ENCODE peak calls at places on chromosome 15, in ten cellular contexts. W, L, A, O, X, U, Y, Z, B and H are unnamed samples.

GRCh38 chr15:98647026-98647773 is 1.1 kb upstream of the IGF1R start:
- DNase-seq in O (no peak), Z (peak), X (peak), Y (peak), U (peak), B (peak), W (peak), A (peak), L (peak), H (peak)

GRCh38 chr15:70933411-70933810 is 40.8 kb downstream of the LRRC49 start:
- DNase-seq in X (no peak), W (no peak), Y (no peak), Z (no peak), L (no peak), U (no peak), A (no peak), B (no peak), O (no peak), H (no peak)

GRCh38 chr15:31080618-31081017 is 20.9 kb downstream of the TRPM1 start:
- DNase-seq in B (peak), W (peak), U (no peak), X (peak), Y (peak), Z (peak), O (peak), A (peak), L (peak), H (no peak)

GRCh38 chr15:27873825-27874224 is 225.3 kb downstream of the OCA2 start:
- DNase-seq in Z (no peak), W (no peak), B (no peak), O (no peak), A (no peak), L (no peak), Y (no peak), X (no peak), U (no peak), H (no peak)

GRCh38 chr15:67915374-67916050 is 75.7 kb upstream of the RNU6-1 start:
- DNase-seq in B (peak), U (no peak), W (no peak), Y (no peak), X (peak), O (no peak), L (no peak), A (no peak), Z (no peak), H (no peak)

GRCh38 chr15:90946941-90947576 is 7.6 kb upstream of the RCCD1 start:
- DNase-seq in Z (no peak), O (no peak), Y (no peak), X (no peak), A (no peak), U (no peak), W (no peak), L (no peak), B (no peak), H (no peak)

GRCh38 chr15:45638641-45639040 is 3.8 kb downstream of the SQOR start:
- DNase-seq in U (peak), Y (no peak), L (no peak), W (no peak), O (no peak), Z (no peak), A (no peak), B (no peak), X (no peak), H (no peak)

GRCh38 chr15:98444067-98444600 is 204.2 kb upstream of the IGF1R start:
- DNase-seq in O (no peak), Z (no peak), X (no peak), Y (no peak), A (no peak), B (no peak), L (no peak), U (no peak), W (no peak), H (no peak)

GRCh38 chr15:36798366-36798765 is 218.9 kb downstream of the CDIN1 start:
- DNase-seq in B (no peak), Z (peak), A (no peak), X (no peak), U (no peak), Y (no peak), O (peak), W (no peak), L (no peak), H (no peak)

GRCh38 chr15:57873564-57874209 is 167.2 kb downstream of the POLR2M start:
- DNase-seq in B (peak), A (no peak), Y (no peak), W (no peak), U (peak), O (peak), L (no peak), X (no peak), Z (peak), H (no peak)

GRCh38 chr15:35281515-35281914 is 196.4 kb upstream of the NANOGP8 start:
- DNase-seq in L (no peak), Y (no peak), W (no peak), O (peak), X (no peak), A (no peak), B (peak), U (peak), Z (no peak), H (no peak)

GRCh38 chr15:74960995-74961588 is 4.5 kb upstream of the RPP25 start:
- DNase-seq in B (peak), Y (no peak), A (no peak), U (no peak), O (no peak), X (no peak), L (no peak), W (no peak), Z (no peak), H (no peak)

GRCh38 chr15:64093627-64094417 is at the start of gene CIAO2A:
- DNase-seq in L (peak), X (peak), Y (peak), Z (peak), W (peak), A (peak), O (peak), B (peak), U (peak), H (peak)

GRCh38 chr15:31440754-31441298 is 114.2 kb downstream of the KLF13 start:
- DNase-seq in O (no peak), W (peak), Z (no peak), L (peak), B (peak), U (no peak), A (no peak), X (peak), Y (no peak), H (no peak)

GRCh38 chr15:90650117-90650955 is 66.8 kb upstream of the BLM start:
- DNase-seq in O (no peak), X (no peak), A (no peak), U (no peak), Y (no peak), Z (no peak), L (peak), W (no peak), B (peak), H (no peak)

GRCh38 chr15:58770519-58770856 is 614 bp upstream of the MINDY2 start:
- DNase-seq in Z (peak), W (peak), B (peak), O (peak), X (no peak), Y (peak), U (no peak), A (peak), L (no peak), H (no peak)

GRCh38 chr15:97078556-97078955 is 748.1 kb downstream of the NR2F2 start:
- DNase-seq in O (no peak), Z (no peak), W (no peak), Y (no peak), A (peak), U (no peak), B (no peak), X (no peak), L (no peak), H (no peak)